ENCODE peak calls at places on chromosomes 5 and 9, in six cellular contexts. One of them, this sample, is unnamed.

GRCh38 chr9:95461448-95462381 is 55.1 kb downstream of the PTCH1 start:
- DNase-seq in prostate gland: no peak
- DNase-seq in psoas muscle: no peak
- DNase-seq in right atrium auricular region: no peak
- DNase-seq in GM23338: no peak
- DNase-seq in CD4-positive, alpha-beta T cell: no peak
- DNase-seq in this sample: no peak

GRCh38 chr9:110123364-110124095 is 84.4 kb downstream of the C9orf152 start:
- DNase-seq in prostate gland: no peak
- DNase-seq in psoas muscle: no peak
- DNase-seq in right atrium auricular region: no peak
- DNase-seq in GM23338: no peak
- DNase-seq in CD4-positive, alpha-beta T cell: no peak
- DNase-seq in this sample: no peak

GRCh38 chr5:35404701-35405100 is 174.4 kb upstream of the PRLR start:
- DNase-seq in prostate gland: no peak
- DNase-seq in psoas muscle: no peak
- DNase-seq in right atrium auricular region: no peak
- DNase-seq in GM23338: no peak
- DNase-seq in CD4-positive, alpha-beta T cell: no peak
- DNase-seq in this sample: no peak

GRCh38 chr5:127684722-127685467 is 18.3 kb upstream of the CCDC192 start:
- DNase-seq in prostate gland: no peak
- DNase-seq in psoas muscle: no peak
- DNase-seq in right atrium auricular region: no peak
- DNase-seq in GM23338: no peak
- DNase-seq in CD4-positive, alpha-beta T cell: no peak
- DNase-seq in this sample: no peak

GRCh38 chr5:72018158-72018803 is 89.0 kb upstream of the MAP1B start:
- DNase-seq in prostate gland: no peak
- DNase-seq in psoas muscle: no peak
- DNase-seq in right atrium auricular region: no peak
- DNase-seq in GM23338: peak
- DNase-seq in CD4-positive, alpha-beta T cell: peak
- DNase-seq in this sample: no peak

GRCh38 chr9:3508531-3509374 is 17.0 kb downstream of the RFX3 start:
- DNase-seq in prostate gland: peak
- DNase-seq in psoas muscle: no peak
- DNase-seq in right atrium auricular region: no peak
- DNase-seq in GM23338: no peak
- DNase-seq in CD4-positive, alpha-beta T cell: no peak
- DNase-seq in this sample: no peak

GRCh38 chr5:14396071-14396470 is 185.5 kb upstream of the OTULINL start:
- DNase-seq in prostate gland: no peak
- DNase-seq in psoas muscle: no peak
- DNase-seq in right atrium auricular region: no peak
- DNase-seq in GM23338: no peak
- DNase-seq in CD4-positive, alpha-beta T cell: no peak
- DNase-seq in this sample: no peak

GRCh38 chr5:77337716-77338115 is 127.2 kb downstream of the PDE8B start:
- DNase-seq in prostate gland: no peak
- DNase-seq in psoas muscle: no peak
- DNase-seq in right atrium auricular region: no peak
- DNase-seq in GM23338: peak
- DNase-seq in CD4-positive, alpha-beta T cell: no peak
- DNase-seq in this sample: no peak

GRCh38 chr5:104606258-104606829 is 1043.8 kb upstream of the NUDT12 start:
- DNase-seq in prostate gland: no peak
- DNase-seq in psoas muscle: no peak
- DNase-seq in right atrium auricular region: no peak
- DNase-seq in GM23338: no peak
- DNase-seq in CD4-positive, alpha-beta T cell: no peak
- DNase-seq in this sample: no peak

GRCh38 chr9:38117646-38118045 is 48.6 kb upstream of the SHB start:
- DNase-seq in prostate gland: no peak
- DNase-seq in psoas muscle: no peak
- DNase-seq in right atrium auricular region: peak
- DNase-seq in GM23338: no peak
- DNase-seq in CD4-positive, alpha-beta T cell: no peak
- DNase-seq in this sample: no peak

GRCh38 chr5:118577621-118578020 is 410.7 kb downstream of the DTWD2 start:
- DNase-seq in prostate gland: no peak
- DNase-seq in psoas muscle: no peak
- DNase-seq in right atrium auricular region: no peak
- DNase-seq in GM23338: no peak
- DNase-seq in CD4-positive, alpha-beta T cell: no peak
- DNase-seq in this sample: no peak

GRCh38 chr9:134752476-134752875 is 110.9 kb downstream of the COL5A1 start:
- DNase-seq in prostate gland: no peak
- DNase-seq in psoas muscle: no peak
- DNase-seq in right atrium auricular region: no peak
- DNase-seq in GM23338: no peak
- DNase-seq in CD4-positive, alpha-beta T cell: no peak
- DNase-seq in this sample: no peak

GRCh38 chr9:14362175-14362574 is 48.2 kb upstream of the NFIB start:
- DNase-seq in prostate gland: no peak
- DNase-seq in psoas muscle: no peak
- DNase-seq in right atrium auricular region: no peak
- DNase-seq in GM23338: no peak
- DNase-seq in CD4-positive, alpha-beta T cell: no peak
- DNase-seq in this sample: no peak

GRCh38 chr9:109473329-109473728 is 24.8 kb downstream of the PTPN3 start:
- DNase-seq in prostate gland: no peak
- DNase-seq in psoas muscle: no peak
- DNase-seq in right atrium auricular region: no peak
- DNase-seq in GM23338: no peak
- DNase-seq in CD4-positive, alpha-beta T cell: no peak
- DNase-seq in this sample: no peak

GRCh38 chr5:6752782-6753181 is 39.5 kb downstream of the TENT4A start:
- DNase-seq in prostate gland: no peak
- DNase-seq in psoas muscle: peak
- DNase-seq in right atrium auricular region: no peak
- DNase-seq in GM23338: no peak
- DNase-seq in CD4-positive, alpha-beta T cell: no peak
- DNase-seq in this sample: no peak

GRCh38 chr5:135944967-135945560 is 9.7 kb downstream of the LECT2 start:
- DNase-seq in prostate gland: peak
- DNase-seq in psoas muscle: no peak
- DNase-seq in right atrium auricular region: peak
- DNase-seq in GM23338: peak
- DNase-seq in CD4-positive, alpha-beta T cell: no peak
- DNase-seq in this sample: no peak

GRCh38 chr5:64166201-64166959 is 737 bp downstream of the RNF180 start:
- DNase-seq in prostate gland: peak
- DNase-seq in psoas muscle: no peak
- DNase-seq in right atrium auricular region: no peak
- DNase-seq in GM23338: peak
- DNase-seq in CD4-positive, alpha-beta T cell: no peak
- DNase-seq in this sample: no peak

GRCh38 chr5:134370306-134370870 is 981 bp upstream of the UBE2B start:
- DNase-seq in prostate gland: no peak
- DNase-seq in psoas muscle: no peak
- DNase-seq in right atrium auricular region: no peak
- DNase-seq in GM23338: no peak
- DNase-seq in CD4-positive, alpha-beta T cell: no peak
- DNase-seq in this sample: no peak

GRCh38 chr9:76896035-76896434 is 9.9 kb downstream of the PRUNE2 start:
- DNase-seq in prostate gland: no peak
- DNase-seq in psoas muscle: no peak
- DNase-seq in right atrium auricular region: no peak
- DNase-seq in GM23338: no peak
- DNase-seq in CD4-positive, alpha-beta T cell: no peak
- DNase-seq in this sample: no peak

GRCh38 chr9:16266648-16267276 is 603.7 kb downstream of the BNC2 start:
- DNase-seq in prostate gland: no peak
- DNase-seq in psoas muscle: no peak
- DNase-seq in right atrium auricular region: no peak
- DNase-seq in GM23338: peak
- DNase-seq in CD4-positive, alpha-beta T cell: no peak
- DNase-seq in this sample: no peak

GRCh38 chr5:157328277-157328912 is 62.5 kb downstream of the CYFIP2 start:
- DNase-seq in prostate gland: peak
- DNase-seq in psoas muscle: peak
- DNase-seq in right atrium auricular region: peak
- DNase-seq in GM23338: peak
- DNase-seq in CD4-positive, alpha-beta T cell: peak
- DNase-seq in this sample: peak

GRCh38 chr5:163408311-163408923 is 29.0 kb upstream of the CCNG1 start:
- DNase-seq in prostate gland: peak
- DNase-seq in psoas muscle: peak
- DNase-seq in right atrium auricular region: peak
- DNase-seq in GM23338: peak
- DNase-seq in CD4-positive, alpha-beta T cell: peak
- DNase-seq in this sample: peak

GRCh38 chr5:142438573-142438972 is 113.8 kb upstream of the SPRY4 start:
- DNase-seq in prostate gland: no peak
- DNase-seq in psoas muscle: no peak
- DNase-seq in right atrium auricular region: no peak
- DNase-seq in GM23338: no peak
- DNase-seq in CD4-positive, alpha-beta T cell: no peak
- DNase-seq in this sample: no peak
- H3K27ac ChIP-seq in prostate gland: no peak
- H3K27ac ChIP-seq in psoas muscle: peak
- H3K27ac ChIP-seq in right atrium auricular region: no peak
- H3K27ac ChIP-seq in GM23338: no peak
- H3K27ac ChIP-seq in CD4-positive, alpha-beta T cell: no peak
- H3K27ac ChIP-seq in this sample: no peak

GRCh38 chr5:143233020-143233419 is 170.5 kb downstream of the NR3C1 start:
- DNase-seq in prostate gland: no peak
- DNase-seq in psoas muscle: no peak
- DNase-seq in right atrium auricular region: no peak
- DNase-seq in GM23338: no peak
- DNase-seq in CD4-positive, alpha-beta T cell: no peak
- DNase-seq in this sample: no peak
- H3K27ac ChIP-seq in prostate gland: no peak
- H3K27ac ChIP-seq in psoas muscle: no peak
- H3K27ac ChIP-seq in right atrium auricular region: no peak
- H3K27ac ChIP-seq in GM23338: no peak
- H3K27ac ChIP-seq in CD4-positive, alpha-beta T cell: no peak
- H3K27ac ChIP-seq in this sample: no peak

GRCh38 chr9:114450181-114450580 is 55.1 kb downstream of the WHRN start:
- DNase-seq in prostate gland: no peak
- DNase-seq in psoas muscle: no peak
- DNase-seq in right atrium auricular region: no peak
- DNase-seq in GM23338: no peak
- DNase-seq in CD4-positive, alpha-beta T cell: no peak
- DNase-seq in this sample: no peak

GRCh38 chr9:114451707-114452031 is 53.6 kb downstream of the WHRN start:
- DNase-seq in prostate gland: no peak
- DNase-seq in psoas muscle: no peak
- DNase-seq in right atrium auricular region: no peak
- DNase-seq in GM23338: no peak
- DNase-seq in CD4-positive, alpha-beta T cell: no peak
- DNase-seq in this sample: no peak

GRCh38 chr9:114454652-114455051 is 50.6 kb downstream of the WHRN start:
- DNase-seq in prostate gland: no peak
- DNase-seq in psoas muscle: no peak
- DNase-seq in right atrium auricular region: no peak
- DNase-seq in GM23338: no peak
- DNase-seq in CD4-positive, alpha-beta T cell: no peak
- DNase-seq in this sample: no peak

GRCh38 chr9:114450833-114451706 is 54.2 kb downstream of the WHRN start:
- DNase-seq in prostate gland: no peak
- DNase-seq in psoas muscle: no peak
- DNase-seq in right atrium auricular region: no peak
- DNase-seq in GM23338: no peak
- DNase-seq in CD4-positive, alpha-beta T cell: no peak
- DNase-seq in this sample: no peak

DNA sequence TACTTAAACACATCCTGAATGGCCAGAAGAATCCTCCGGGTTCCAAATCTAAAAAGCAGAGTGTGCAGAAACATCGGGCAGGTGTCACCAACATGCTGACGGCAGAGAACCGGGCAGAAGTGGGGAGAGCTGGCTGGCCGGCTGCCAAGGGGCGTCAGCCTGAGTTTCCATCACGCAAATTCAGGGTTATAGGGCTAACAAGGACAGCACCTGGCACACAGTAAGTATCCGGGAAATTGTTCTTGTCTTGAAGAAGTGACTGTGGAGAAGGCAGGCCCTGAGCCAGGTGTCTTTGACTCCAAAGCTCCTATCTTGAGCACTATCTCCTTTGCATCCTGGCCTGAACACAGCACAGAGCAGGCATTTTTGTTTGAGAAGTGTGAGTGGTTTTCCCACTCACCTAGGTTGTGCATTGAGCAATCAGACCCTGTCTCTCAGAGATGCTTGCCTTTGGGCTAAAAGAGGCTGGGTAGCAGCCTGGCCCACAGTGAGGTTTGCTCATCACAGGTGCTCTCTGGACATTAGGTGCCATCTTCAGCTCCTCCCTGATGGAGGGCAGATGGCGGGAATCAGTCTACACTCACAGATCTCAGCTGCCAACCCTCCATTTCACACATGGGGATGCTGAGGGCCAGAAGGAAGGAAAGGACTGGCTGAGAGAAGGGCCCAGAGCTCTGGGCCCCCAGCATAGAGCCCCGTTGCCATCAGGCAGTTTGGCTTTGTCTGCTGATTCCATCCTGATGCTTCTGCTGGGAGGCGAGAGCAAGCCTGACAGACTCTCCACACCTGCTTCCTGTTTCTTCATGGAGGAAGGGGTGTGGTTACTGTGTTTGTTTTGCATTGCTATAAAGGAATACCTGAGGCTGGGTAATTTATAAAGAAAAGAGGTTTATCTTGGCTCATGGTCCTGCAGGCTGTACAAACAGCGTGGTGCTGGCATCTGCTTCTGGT is 52.8 kb downstream of the WHRN start:
- DNase-seq in prostate gland: no peak
- DNase-seq in psoas muscle: no peak
- DNase-seq in right atrium auricular region: no peak
- DNase-seq in GM23338: peak
- DNase-seq in CD4-positive, alpha-beta T cell: peak
- DNase-seq in this sample: no peak
- H3K27ac ChIP-seq in prostate gland: no peak
- H3K27ac ChIP-seq in psoas muscle: no peak
- H3K27ac ChIP-seq in right atrium auricular region: no peak
- H3K27ac ChIP-seq in GM23338: no peak
- H3K27ac ChIP-seq in CD4-positive, alpha-beta T cell: no peak
- H3K27ac ChIP-seq in this sample: no peak

GRCh38 chr5:141532726-141533125 is 43.8 kb downstream of the PCDHGC5 start:
- DNase-seq in prostate gland: no peak
- DNase-seq in psoas muscle: no peak
- DNase-seq in right atrium auricular region: no peak
- DNase-seq in GM23338: no peak
- DNase-seq in CD4-positive, alpha-beta T cell: no peak
- DNase-seq in this sample: no peak

GRCh38 chr5:141528401-141528984 is 39.6 kb downstream of the PCDHGC5 start:
- DNase-seq in prostate gland: peak
- DNase-seq in psoas muscle: no peak
- DNase-seq in right atrium auricular region: peak
- DNase-seq in GM23338: no peak
- DNase-seq in CD4-positive, alpha-beta T cell: no peak
- DNase-seq in this sample: no peak

GRCh38 chr5:141529002-141529401 is 40.1 kb downstream of the PCDHGC5 start:
- DNase-seq in prostate gland: no peak
- DNase-seq in psoas muscle: peak
- DNase-seq in right atrium auricular region: no peak
- DNase-seq in GM23338: no peak
- DNase-seq in CD4-positive, alpha-beta T cell: no peak
- DNase-seq in this sample: no peak

GRCh38 chr5:141533897-141534296 is 45.0 kb downstream of the PCDHGC5 start:
- DNase-seq in prostate gland: no peak
- DNase-seq in psoas muscle: no peak
- DNase-seq in right atrium auricular region: no peak
- DNase-seq in GM23338: no peak
- DNase-seq in CD4-positive, alpha-beta T cell: no peak
- DNase-seq in this sample: no peak

GRCh38 chr5:141529873-141530272 is 41.0 kb downstream of the PCDHGC5 start:
- DNase-seq in prostate gland: no peak
- DNase-seq in psoas muscle: no peak
- DNase-seq in right atrium auricular region: no peak
- DNase-seq in GM23338: no peak
- DNase-seq in CD4-positive, alpha-beta T cell: no peak
- DNase-seq in this sample: no peak
- H3K27ac ChIP-seq in prostate gland: peak
- H3K27ac ChIP-seq in psoas muscle: peak
- H3K27ac ChIP-seq in right atrium auricular region: peak
- H3K27ac ChIP-seq in GM23338: no peak
- H3K27ac ChIP-seq in CD4-positive, alpha-beta T cell: no peak
- H3K27ac ChIP-seq in this sample: no peak

This sample was measured in caudate nucleus.